ENCODE peak calls at places on chromosomes 6 and 20, in ten cellular contexts. N, U, R, F, Q, T, Z, K, B and O are unnamed samples.

GRCh38 chr6:32177182-32177787 is 920 bp upstream of the RNF5 start:
- DNase-seq in N (no peak), U (peak; percentile 51), R (no peak), F (no peak), Q (no peak), T (no peak), Z (peak; percentile 44), K (no peak), B (no peak), O (no peak)

GRCh38 chr6:44655368-44656342 is 268.1 kb downstream of the CDC5L start:
- DNase-seq in N (peak; percentile 78), U (peak; percentile 78), R (peak; percentile 22), F (peak; percentile 90), Q (peak; percentile 58), T (peak; percentile 74), Z (peak; percentile 57), K (no peak), B (peak; percentile 79), O (no peak)

GRCh38 chr6:21666200-21666671 is 72.7 kb downstream of the SOX4 start:
- DNase-seq in N (peak; percentile 50), U (peak; percentile 19), R (no peak), F (no peak), Q (no peak), T (no peak), Z (no peak), K (no peak), B (no peak), O (no peak)

GRCh38 chr6:80769101-80769500 is 662.6 kb downstream of the BCKDHB start:
- DNase-seq in N (no peak), U (peak; percentile 11), R (no peak), F (no peak), Q (peak; percentile 1), T (no peak), Z (no peak), K (no peak), B (no peak), O (peak; percentile 60)

GRCh38 chr20:4866429-4866828 is 134.9 kb downstream of the SLC23A2 start:
- DNase-seq in N (no peak), U (no peak), R (peak; percentile 40), F (no peak), Q (no peak), T (no peak), Z (no peak), K (no peak), B (no peak), O (no peak)

GRCh38 chr6:24357336-24358218 is at the start of gene DCDC2:
- DNase-seq in N (peak; percentile 96), U (no peak), R (peak; percentile 51), F (no peak), Q (no peak), T (no peak), Z (peak; percentile 23), K (no peak), B (peak; percentile 96), O (peak; percentile 22)

GRCh38 chr6:16651871-16652270 is 109.4 kb downstream of the ATXN1 start:
- DNase-seq in N (no peak), U (no peak), R (peak; percentile 87), F (no peak), Q (no peak), T (no peak), Z (no peak), K (no peak), B (no peak), O (no peak)

GRCh38 chr20:56765172-56766073 is 136.3 kb downstream of the TFAP2C start:
- DNase-seq in N (no peak), U (no peak), R (peak; percentile 84), F (no peak), Q (peak; percentile 32), T (no peak), Z (no peak), K (no peak), B (no peak), O (no peak)

GRCh38 chr20:49460916-49461315 is 21.6 kb downstream of the KCNB1 start:
- DNase-seq in N (no peak), U (no peak), R (peak; percentile 81), F (no peak), Q (peak; percentile 100), T (no peak), Z (no peak), K (no peak), B (peak; percentile 59), O (peak; percentile 34)

GRCh38 chr6:132298344-132298949 is 102.8 kb downstream of the MOXD1 start:
- DNase-seq in N (no peak), U (peak; percentile 38), R (peak; percentile 23), F (no peak), Q (peak; percentile 60), T (peak; percentile 73), Z (peak; percentile 56), K (no peak), B (peak; percentile 20), O (peak; percentile 16)

GRCh38 chr6:10613693-10614092 is 80.7 kb downstream of the C6orf52 start:
- DNase-seq in N (no peak), U (no peak), R (no peak), F (no peak), Q (no peak), T (no peak), Z (no peak), K (no peak), B (no peak), O (no peak)

GRCh38 chr6:47478233-47479155 is 905 bp downstream of the CD2AP start:
- DNase-seq in N (no peak), U (peak; percentile 45), R (peak; percentile 66), F (no peak), Q (peak; percentile 34), T (no peak), Z (no peak), K (no peak), B (peak; percentile 13), O (peak; percentile 27)

GRCh38 chr6:89763550-89763949 is 56.0 kb downstream of the MDN1 start:
- DNase-seq in N (no peak), U (no peak), R (peak; percentile 18), F (no peak), Q (no peak), T (no peak), Z (no peak), K (no peak), B (no peak), O (peak; percentile 51)

GRCh38 chr20:55142932-55143331 is 667.5 kb downstream of the DOK5 start:
- DNase-seq in N (no peak), U (no peak), R (no peak), F (no peak), Q (no peak), T (no peak), Z (no peak), K (no peak), B (no peak), O (no peak)

GRCh38 chr6:148593130-148593812 is 153.6 kb upstream of the UST start:
- DNase-seq in N (no peak), U (no peak), R (no peak), F (no peak), Q (peak; percentile 25), T (no peak), Z (no peak), K (no peak), B (no peak), O (peak; percentile 37)

GRCh38 chr6:16305788-16306187 is 67.4 kb downstream of the GMPR start:
- DNase-seq in N (no peak), U (no peak), R (no peak), F (no peak), Q (no peak), T (peak; percentile 15), Z (no peak), K (no peak), B (no peak), O (no peak)

GRCh38 chr20:37345339-37346231 is at the start of gene SRC:
- DNase-seq in N (peak; percentile 92), U (peak; percentile 39), R (peak; percentile 77), F (peak; percentile 77), Q (peak; percentile 73), T (peak; percentile 39), Z (peak; percentile 65), K (no peak), B (peak; percentile 81), O (peak; percentile 46)

GRCh38 chr20:43973671-43974450 is 59.2 kb downstream of the TOX2 start:
- DNase-seq in N (no peak), U (no peak), R (no peak), F (no peak), Q (no peak), T (no peak), Z (no peak), K (no peak), B (no peak), O (no peak)
- H3K27me3 ChIP-seq in N (no peaks in the 10 kb centered on the region), U (no peaks in the 10 kb centered on the region), R (no peaks in the 10 kb centered on the region), F (no peaks in the 10 kb centered on the region), Q (no peaks in the 10 kb centered on the region), T (no peaks in the 10 kb centered on the region), Z (no peaks in the 10 kb centered on the region), K (no peaks in the 10 kb centered on the region), B (no peaks in the 10 kb centered on the region), O (no peaks in the 10 kb centered on the region)

GRCh38 chr20:58981564-58982364 is 708 bp downstream of the NELFCD start:
- DNase-seq in N (no peak), U (peak; percentile 33), R (peak; percentile 24), F (no peak), Q (peak; percentile 36), T (no peak), Z (peak; percentile 17), K (no peak), B (peak; percentile 30), O (peak; percentile 11)
- H3K27me3 ChIP-seq in N (no peaks in the 10 kb centered on the region), U (no peaks in the 10 kb centered on the region), R (no peaks in the 10 kb centered on the region), F (no peaks in the 10 kb centered on the region), Q (no peaks in the 10 kb centered on the region), T (no peaks in the 10 kb centered on the region), Z (no peaks in the 10 kb centered on the region), K (no peaks in the 10 kb centered on the region), B (no peaks in the 10 kb centered on the region), O (no peaks in the 10 kb centered on the region)

DNA sequence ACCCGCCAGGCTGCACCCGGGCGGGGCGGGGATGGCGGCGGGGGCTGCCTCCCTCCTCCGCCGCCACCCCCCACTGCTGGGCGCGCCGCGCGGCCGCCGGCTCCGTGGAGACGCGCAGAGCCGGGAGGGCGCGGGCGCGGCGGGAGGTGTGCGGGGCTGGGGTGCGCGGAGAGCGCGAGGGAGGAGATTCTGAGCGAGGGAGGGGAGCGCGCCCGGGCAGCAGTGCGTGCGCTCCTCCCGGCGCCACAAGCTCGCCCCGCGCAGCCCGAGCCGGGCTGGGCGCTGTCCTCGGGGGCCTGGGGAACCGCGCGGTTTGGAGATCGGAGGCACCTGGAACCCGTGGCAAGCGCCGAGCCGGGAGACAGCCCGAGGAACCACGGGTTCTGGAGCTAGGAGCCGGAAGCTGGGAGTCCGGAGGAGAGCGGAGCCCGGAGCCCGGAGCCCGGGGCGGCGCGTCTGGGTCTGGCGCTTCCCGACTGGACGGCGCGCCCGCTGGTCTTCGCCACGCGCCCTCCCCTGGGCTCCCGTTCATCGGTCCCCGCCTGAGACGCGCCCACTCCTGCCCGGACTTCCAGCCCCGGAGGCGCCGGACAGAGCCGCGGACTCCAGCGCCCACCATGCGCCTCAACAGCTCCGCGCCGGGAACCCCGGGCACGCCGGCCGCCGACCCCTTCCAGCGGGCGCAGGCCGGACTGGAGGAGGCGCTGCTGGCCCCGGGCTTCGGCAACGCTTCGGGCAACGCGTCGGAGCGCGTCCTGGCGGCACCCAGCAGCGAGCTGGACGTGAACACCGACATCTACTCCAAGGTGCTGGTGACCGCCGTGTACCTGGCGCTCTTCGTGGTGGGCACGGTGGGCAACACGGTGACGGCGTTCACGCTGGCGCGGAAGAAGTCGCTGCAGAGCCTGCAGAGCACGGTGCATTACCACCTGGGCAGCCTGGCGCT is at the start of gene NTSR1:
- DNase-seq in N (peak; percentile 56), U (no peak), R (peak; percentile 40), F (no peak), Q (no peak), T (no peak), Z (no peak), K (no peak), B (no peak), O (no peak)
- H3K27me3 ChIP-seq in N (no peaks in the 10 kb centered on the region), U (peaks cover 71% of the 10 kb centered on the region), R (peaks cover 4% of the 10 kb centered on the region), F (peaks cover 34% of the 10 kb centered on the region), Q (peaks cover 3% of the 10 kb centered on the region), T (no peaks in the 10 kb centered on the region), Z (no peaks in the 10 kb centered on the region), K (peaks cover 5% of the 10 kb centered on the region), B (peaks cover 17% of the 10 kb centered on the region), O (peaks cover 36% of the 10 kb centered on the region)

GRCh38 chr6:3618300-3619041 is 133.0 kb downstream of the PXDC1 start:
- DNase-seq in N (no peak), U (no peak), R (no peak), F (no peak), Q (no peak), T (no peak), Z (no peak), K (no peak), B (no peak), O (no peak)
- H3K27me3 ChIP-seq in N (no peaks in the 10 kb centered on the region), U (no peaks in the 10 kb centered on the region), R (no peaks in the 10 kb centered on the region), F (no peaks in the 10 kb centered on the region), Q (peaks cover 3% of the 10 kb centered on the region), T (no peaks in the 10 kb centered on the region), Z (no peaks in the 10 kb centered on the region), K (peaks cover 2% of the 10 kb centered on the region), B (no peaks in the 10 kb centered on the region), O (peaks cover 6% of the 10 kb centered on the region)